ENCODE peak calls at places on chromosomes 2 and 18, in nine cellular contexts. J is pancreas; B is sigmoid colon; F is HL-60; U is lower lobe of right lung; W is colonic mucosa; N is tibial artery; S is CD8-positive, alpha-beta memory T cell; L is naive thymus-derived CD4-positive, alpha-beta T cell. V is an unnamed sample.

GRCh38 chr2:218291318-218291933 is 877 bp downstream of the TMBIM1 start:
- DNase-seq in J (peak; percentile 59), B (no peak), F (no peak), U (peak; percentile 65), W (no peak), N (no peak), S (no peak), L (no peak), V (no peak)

GRCh38 chr2:74041182-74041581 is 56.5 kb downstream of the TET3 start:
- DNase-seq in J (no peak), B (no peak), F (no peak), U (no peak), W (no peak), N (no peak), S (no peak), L (no peak), V (no peak)

GRCh38 chr18:58067611-58068010 is 23.6 kb downstream of the NEDD4L start:
- DNase-seq in J (no peak), B (no peak), F (no peak), U (no peak), W (no peak), N (no peak), S (no peak), L (no peak), V (no peak)

GRCh38 chr2:158497486-158497885 is 40.7 kb downstream of the PKP4 start:
- DNase-seq in J (no peak), B (no peak), F (no peak), U (no peak), W (no peak), N (no peak), S (no peak), L (no peak), V (no peak)

GRCh38 chr2:239035361-239035814 is 187.5 kb downstream of the TWIST2 start:
- DNase-seq in J (peak; percentile 27), B (peak; percentile 76), F (no peak), U (peak; percentile 67), W (peak; percentile 58), N (peak; percentile 70), S (peak; percentile 69), L (peak; percentile 62), V (no peak)

GRCh38 chr2:134344954-134345697 is 91.3 kb downstream of the MGAT5 start:
- DNase-seq in J (no peak), B (no peak), F (no peak), U (no peak), W (no peak), N (no peak), S (no peak), L (no peak), V (no peak)

GRCh38 chr2:105072039-105072438 is 34.2 kb downstream of the MRPS9 start:
- DNase-seq in J (no peak), B (no peak), F (no peak), U (no peak), W (no peak), N (no peak), S (no peak), L (no peak), V (no peak)

GRCh38 chr2:177322801-177323261 is 58.3 kb upstream of the NFE2L2 start:
- DNase-seq in J (peak; percentile 16), B (no peak), F (no peak), U (no peak), W (peak; percentile 70), N (no peak), S (no peak), L (no peak), V (no peak)

GRCh38 chr2:225041871-225042799 is at the start of gene DOCK10:
- DNase-seq in J (peak; percentile 39), B (no peak), F (peak; percentile 60), U (peak; percentile 69), W (peak; percentile 56), N (no peak), S (peak; percentile 69), L (peak; percentile 59), V (no peak)

GRCh38 chr2:235244497-235245215 is 249.2 kb upstream of the AGAP1 start:
- DNase-seq in J (no peak), B (no peak), F (no peak), U (no peak), W (no peak), N (no peak), S (no peak), L (no peak), V (no peak)

GRCh38 chr2:104790100-104790811 is 63.7 kb upstream of the POU3F3 start:
- DNase-seq in J (no peak), B (no peak), F (no peak), U (no peak), W (no peak), N (no peak), S (no peak), L (no peak), V (no peak)

GRCh38 chr2:190578158-190579057 is 43.9 kb upstream of the NEMP2 start:
- DNase-seq in J (no peak), B (no peak), F (no peak), U (no peak), W (peak; percentile 86), N (no peak), S (no peak), L (peak; percentile 23), V (no peak)

GRCh38 chr2:53227535-53227934 is 540.1 kb upstream of the CHAC2 start:
- DNase-seq in J (no peak), B (no peak), F (no peak), U (no peak), W (no peak), N (no peak), S (no peak), L (no peak), V (no peak)

GRCh38 chr2:240468300-240469238 is 33.1 kb downstream of the GPC1 start:
- DNase-seq in J (peak; percentile 10), B (peak; percentile 57), F (no peak), U (no peak), W (peak; percentile 10), N (peak; percentile 65), S (peak; percentile 34), L (no peak), V (no peak)

GRCh38 chr2:119377973-119378305 is 11.2 kb downstream of the DBI start:
- DNase-seq in J (no peak), B (no peak), F (no peak), U (no peak), W (no peak), N (no peak), S (no peak), L (no peak), V (no peak)

GRCh38 chr2:119378566-119378965 is 11.8 kb downstream of the DBI start:
- DNase-seq in J (no peak), B (no peak), F (no peak), U (no peak), W (no peak), N (no peak), S (no peak), L (no peak), V (no peak)

GRCh38 chr2:119372778-119373568 is 6.2 kb downstream of the DBI start:
- DNase-seq in J (no peak), B (no peak), F (no peak), U (no peak), W (no peak), N (no peak), S (no peak), L (no peak), V (no peak)

GRCh38 chr2:119377266-119377972 is 10.6 kb downstream of the DBI start:
- DNase-seq in J (no peak), B (no peak), F (no peak), U (no peak), W (no peak), N (no peak), S (no peak), L (no peak), V (no peak)

DNA sequence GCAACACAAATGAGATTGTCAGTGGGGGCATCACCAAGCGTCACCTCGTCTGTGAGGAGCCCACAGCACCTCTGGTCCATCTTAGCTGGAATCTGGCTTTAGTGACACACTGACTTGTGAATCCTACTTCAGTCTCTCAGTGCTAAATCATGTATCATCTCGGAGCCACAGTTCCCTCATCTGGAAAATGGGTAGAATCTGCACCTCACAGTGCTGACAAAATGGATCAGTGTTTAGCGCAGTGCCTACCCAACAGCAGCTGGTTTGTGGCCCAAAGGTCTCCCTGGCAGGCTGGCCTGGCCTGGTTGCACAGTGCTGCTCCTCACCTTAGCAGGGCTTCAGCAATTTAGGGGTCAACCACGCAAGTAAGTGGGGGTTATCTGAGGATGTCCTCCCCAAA is 10.0 kb downstream of the DBI start:
- DNase-seq in J (no peak), B (no peak), F (no peak), U (no peak), W (no peak), N (no peak), S (no peak), L (no peak), V (no peak)
- H3K4me3 ChIP-seq in J (no peak overlapping the region), B (no peak overlapping the region), F (no peak overlapping the region), U (no peak overlapping the region), W (no peak overlapping the region), N (no peak overlapping the region), S (no peak overlapping the region), L (no peak overlapping the region), V (no peak overlapping the region)

DNA sequence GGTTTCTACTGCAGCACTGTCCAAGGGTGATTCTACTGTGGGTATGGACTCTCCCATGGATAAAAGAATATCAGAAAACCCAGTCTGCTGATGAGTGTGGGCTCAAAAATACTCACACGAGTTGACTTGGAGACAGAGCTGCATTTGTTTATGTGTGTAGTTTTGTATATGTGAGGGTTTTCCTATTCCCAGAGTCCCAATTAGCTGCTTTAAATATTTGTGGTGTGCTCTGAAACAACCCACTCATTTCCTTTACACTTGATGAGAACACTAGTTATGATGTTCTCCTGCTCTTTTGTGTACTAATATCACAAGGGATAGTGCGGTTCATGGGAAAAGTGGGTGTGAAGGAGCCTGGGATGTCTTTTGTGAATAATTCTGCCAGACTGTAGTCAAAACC is 337.3 kb downstream of the PLCL1 start:
- DNase-seq in J (no peak), B (no peak), F (no peak), U (no peak), W (no peak), N (no peak), S (no peak), L (no peak), V (no peak)
- H3K27ac ChIP-seq in J (no peak overlapping the region), B (no peak overlapping the region), F (no peak overlapping the region), U (no peak overlapping the region), W (no peak overlapping the region), N (no peak overlapping the region), S (no peak overlapping the region), L (no peak overlapping the region), V (no peak overlapping the region)

DNA sequence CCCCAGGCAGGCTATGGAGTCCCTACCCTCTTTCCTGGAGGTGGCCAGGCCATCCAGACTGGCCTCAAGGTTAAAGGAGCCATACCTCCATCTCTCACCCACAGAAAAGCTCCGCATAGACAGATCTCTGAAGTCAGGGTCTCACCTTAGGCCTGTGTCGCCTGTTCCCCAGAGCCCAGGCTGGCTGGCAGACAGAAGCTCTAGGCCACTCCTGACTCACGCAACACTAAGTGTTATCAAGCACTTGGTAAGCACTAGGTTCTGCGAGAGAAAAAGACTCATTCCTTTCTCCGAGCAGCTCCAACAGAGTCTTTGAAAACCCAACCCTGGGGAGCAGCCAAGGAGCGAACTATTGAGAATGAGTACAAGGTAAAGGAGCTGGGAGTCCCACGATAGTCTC is 6.1 kb downstream of the SMAD7 start:
- DNase-seq in J (no peak), B (no peak), F (no peak), U (no peak), W (no peak), N (no peak), S (no peak), L (no peak), V (peak; percentile 82)
- H3K4me3 ChIP-seq in J (no peak overlapping the region), B (no peak overlapping the region), F (no peak overlapping the region), U (peak overlapping the region; percentile 90), W (no peak overlapping the region), N (peak overlapping the region; percentile 58), S (peak overlapping the region; percentile 35), L (peak overlapping the region; percentile 6), V (peak overlapping the region; percentile 90)

GRCh38 chr2:109636290-109636675 is 22.1 kb downstream of the SOWAHC start:
- DNase-seq in J (no peak), B (no peak), F (peak; percentile 28), U (no peak), W (no peak), N (no peak), S (no peak), L (no peak), V (no peak)
- H3K27ac ChIP-seq in J (no peak overlapping the region), B (no peak overlapping the region), F (peak overlapping the region; percentile 23), U (peak overlapping the region; percentile 58), W (no peak overlapping the region), N (no peak overlapping the region), S (no peak overlapping the region), L (no peak overlapping the region), V (no peak overlapping the region)

V was measured in coronary artery.